ENCODE peak calls at places on chromosomes 16 and 17, in seven cellular contexts. S is GM04503, Y is NCI-H748 treated with DMSO at 0.1 percent for 48 hours, M is NCI-H1105 treated with DMSO at 0.1 percent for 48 hours, U is NCI-H2029 treated with DMSO at 0.1 percent for 48 hours, N is psoas muscle, L is germinal center. G is an unnamed sample.

GRCh38 chr16:75244225-75244792 is 7.1 kb downstream of the BCAR1 start:
- DNase-seq in S (peak), Y (no peak), M (no peak), U (no peak), N (no peak), L (no peak), G (peak)

GRCh38 chr17:1829189-1829578 is 518 bp downstream of the SMYD4 start:
- DNase-seq in S (no peak), Y (no peak), M (no peak), U (no peak), N (peak), L (no peak), G (peak)

GRCh38 chr17:80442305-80442659 is 27.3 kb downstream of the ENDOV start:
- DNase-seq in S (no peak), Y (no peak), M (no peak), U (no peak), N (peak), L (no peak), G (no peak)

GRCh38 chr16:78405833-78406232 is 306.4 kb downstream of the WWOX start:
- DNase-seq in S (no peak), Y (no peak), M (no peak), U (no peak), N (no peak), L (no peak), G (no peak)

GRCh38 chr16:3602320-3602653 is 9.1 kb downstream of the SLX4 start:
- DNase-seq in S (no peak), Y (no peak), M (no peak), U (no peak), N (no peak), L (no peak), G (no peak)

GRCh38 chr17:57570740-57571344 is 174.3 kb downstream of the CCDC182 start:
- DNase-seq in S (no peak), Y (no peak), M (peak), U (peak), N (no peak), L (no peak), G (peak)

GRCh38 chr17:51472670-51473069 is 212.3 kb downstream of the UTP18 start:
- DNase-seq in S (no peak), Y (no peak), M (no peak), U (no peak), N (no peak), L (no peak), G (no peak)

GRCh38 chr17:80783971-80784370 is 207.7 kb upstream of the CHMP6 start:
- DNase-seq in S (no peak), Y (no peak), M (no peak), U (no peak), N (no peak), L (no peak), G (no peak)

GRCh38 chr17:37312137-37312923 is 63.5 kb upstream of the C17orf78 start:
- DNase-seq in S (peak), Y (peak), M (no peak), U (no peak), N (no peak), L (no peak), G (no peak)

GRCh38 chr17:9086577-9086976 is 65.3 kb downstream of the NTN1 start:
- DNase-seq in S (no peak), Y (no peak), M (no peak), U (no peak), N (no peak), L (no peak), G (no peak)

GRCh38 chr17:40448639-40449261 is 5.5 kb downstream of the IGFBP4 start:
- DNase-seq in S (no peak), Y (no peak), M (no peak), U (no peak), N (no peak), L (no peak), G (peak)

GRCh38 chr16:31200821-31201510 is 1.6 kb downstream of the PYCARD start:
- DNase-seq in S (no peak), Y (no peak), M (no peak), U (no peak), N (no peak), L (peak), G (no peak)

GRCh38 chr16:85681255-85681654 is 7.5 kb downstream of the GINS2 start:
- DNase-seq in S (no peak), Y (no peak), M (no peak), U (peak), N (no peak), L (no peak), G (peak)

GRCh38 chr16:86706726-86707125 is 128.4 kb downstream of the FOXL1 start:
- DNase-seq in S (no peak), Y (no peak), M (no peak), U (no peak), N (peak), L (no peak), G (no peak)

GRCh38 chr17:1515640-1516402 is 591 bp downstream of the INPP5K start:
- DNase-seq in S (peak), Y (peak), M (peak), U (no peak), N (no peak), L (peak), G (peak)

GRCh38 chr17:50909765-50910661 is 43.9 kb upstream of the TOB1 start:
- DNase-seq in S (no peak), Y (no peak), M (no peak), U (no peak), N (no peak), L (no peak), G (no peak)

GRCh38 chr16:306911-307370 is 24.0 kb downstream of the PDIA2 start:
- DNase-seq in S (no peak), Y (no peak), M (no peak), U (no peak), N (no peak), L (no peak), G (no peak)

GRCh38 chr16:57403965-57404817 is at the start of gene CCL17:
- DNase-seq in S (no peak), Y (no peak), M (no peak), U (no peak), N (no peak), L (no peak), G (no peak)